ENCODE peak calls at places on chromosomes 5 and 9, in seven cellular contexts. M is body of pancreas, S is tibial artery, A is fibroblast of mammary gland, C is AG04450, Y is endothelial cell, D is IMR-90. U is an unnamed sample.

GRCh38 chr9:137470785-137471184 is 11.7 kb upstream of the NSMF start:
- DNase-seq in S (peak; percentile 39), D (no peak), C (no peak), M (no peak), Y (no peak), A (no peak), U (no peak)

GRCh38 chr5:138964547-138965174 is 89.5 kb upstream of the LRRTM2 start:
- DNase-seq in M (no peak), D (no peak), Y (no peak), S (peak; percentile 16), C (no peak), A (no peak), U (no peak)

GRCh38 chr5:74201334-74202081 is 439.0 kb downstream of the ENC1 start:
- DNase-seq in M (peak; percentile 68), A (peak; percentile 30), D (peak; percentile 51), Y (no peak), S (peak; percentile 69), C (no peak), U (no peak)

GRCh38 chr5:72268753-72269410 is 51.2 kb downstream of the MRPS27 start:
- DNase-seq in Y (peak; percentile 61), C (no peak), M (peak; percentile 54), S (no peak), D (peak; percentile 43), A (peak; percentile 52), U (no peak)

GRCh38 chr9:128124873-128125574 is 2.5 kb downstream of the PTGES2 start:
- DNase-seq in C (peak; percentile 15), M (peak; percentile 64), S (no peak), Y (peak; percentile 73), A (peak; percentile 66), D (peak; percentile 45), U (no peak)

GRCh38 chr5:139768802-139769465 is 26.7 kb upstream of the PSD2 start:
- DNase-seq in C (no peak), M (no peak), D (no peak), A (no peak), Y (no peak), S (no peak), U (no peak)

GRCh38 chr5:5953641-5954040 is 424.7 kb downstream of the MED10 start:
- DNase-seq in C (no peak), A (no peak), D (no peak), S (no peak), M (no peak), Y (no peak), U (no peak)

GRCh38 chr9:136052433-136052880 is 42.6 kb downstream of the NACC2 start:
- DNase-seq in M (peak; percentile 44), Y (no peak), D (no peak), A (no peak), S (peak; percentile 68), C (no peak), U (no peak)

GRCh38 chr5:179376701-179377420 is 31.6 kb upstream of the ADAMTS2 start:
- DNase-seq in S (no peak), A (no peak), Y (no peak), D (no peak), M (no peak), C (no peak), U (no peak)

GRCh38 chr5:163399923-163400322 is 37.5 kb upstream of the CCNG1 start:
- DNase-seq in C (no peak), M (no peak), D (no peak), S (no peak), A (no peak), Y (no peak), U (no peak)
- TF ChIP-seq CTCF in C (no peak), M (no peak), D (no peak), S (no peak), A (no peak), Y (no peak), U (no peak)

GRCh38 chr5:157523976-157524375 is 51.6 kb downstream of the ADAM19 start:
- DNase-seq in M (no peak), C (no peak), D (no peak), A (no peak), S (peak; percentile 74), Y (no peak), U (no peak)

GRCh38 chr5:157521704-157522029 is 53.9 kb downstream of the ADAM19 start:
- DNase-seq in M (no peak), C (no peak), S (no peak), D (no peak), A (no peak), Y (no peak), U (no peak)

GRCh38 chr5:157519579-157520253 is 55.9 kb downstream of the ADAM19 start:
- DNase-seq in M (no peak), D (no peak), A (no peak), Y (no peak), S (peak; percentile 23), C (no peak), U (no peak)

GRCh38 chr5:157518963-157519362 is 56.6 kb downstream of the ADAM19 start:
- DNase-seq in D (no peak), S (no peak), A (no peak), Y (no peak), C (no peak), M (no peak), U (no peak)

GRCh38 chr5:157520911-157521703 is 54.5 kb downstream of the ADAM19 start:
- DNase-seq in C (no peak), D (peak; percentile 76), S (peak; percentile 78), M (no peak), A (peak; percentile 73), Y (no peak), U (no peak)
- TF ChIP-seq CTCF in C (no peak), D (no peak), S (peak; percentile 29), M (no peak), A (peak; percentile 20), Y (no peak), U (no peak)

GRCh38 chr5:133421394-133421793 is 190.9 kb downstream of the FSTL4 start:
- DNase-seq in M (no peak), C (no peak), D (no peak), S (no peak), A (peak; percentile 10), Y (peak; percentile 72), U (no peak)
- TF ChIP-seq CTCF in M (no peak), C (peak; percentile 18), D (peak; percentile 21), S (no peak), A (peak; percentile 21), Y (peak; percentile 55), U (no peak)

GRCh38 chr9:72807765-72808445 is 144.9 kb downstream of the ALDH1A1 start:
- DNase-seq in M (no peak), S (no peak), Y (no peak), C (no peak), D (no peak), A (no peak), U (no peak)
- TF ChIP-seq CTCF in M (peak; percentile 5), S (no peak), Y (no peak), C (peak; percentile 52), D (peak; percentile 24), A (peak; percentile 30), U (no peak)

GRCh38 chr9:5430912-5431311 is 6.8 kb downstream of the PLGRKT start:
- DNase-seq in A (no peak), Y (no peak), C (no peak), M (no peak), D (no peak), S (no peak), U (no peak)

GRCh38 chr9:5427005-5427404 is 10.7 kb downstream of the PLGRKT start:
- DNase-seq in C (no peak), M (no peak), S (no peak), Y (no peak), A (no peak), D (no peak), U (no peak)

GRCh38 chr9:5429873-5430564 is 7.7 kb downstream of the PLGRKT start:
- DNase-seq in A (no peak), S (no peak), M (no peak), Y (no peak), D (no peak), C (no peak), U (no peak)

GRCh38 chr9:5428172-5428571 is 9.6 kb downstream of the PLGRKT start:
- DNase-seq in M (no peak), C (no peak), S (no peak), D (no peak), A (no peak), Y (no peak), U (no peak)

DNA sequence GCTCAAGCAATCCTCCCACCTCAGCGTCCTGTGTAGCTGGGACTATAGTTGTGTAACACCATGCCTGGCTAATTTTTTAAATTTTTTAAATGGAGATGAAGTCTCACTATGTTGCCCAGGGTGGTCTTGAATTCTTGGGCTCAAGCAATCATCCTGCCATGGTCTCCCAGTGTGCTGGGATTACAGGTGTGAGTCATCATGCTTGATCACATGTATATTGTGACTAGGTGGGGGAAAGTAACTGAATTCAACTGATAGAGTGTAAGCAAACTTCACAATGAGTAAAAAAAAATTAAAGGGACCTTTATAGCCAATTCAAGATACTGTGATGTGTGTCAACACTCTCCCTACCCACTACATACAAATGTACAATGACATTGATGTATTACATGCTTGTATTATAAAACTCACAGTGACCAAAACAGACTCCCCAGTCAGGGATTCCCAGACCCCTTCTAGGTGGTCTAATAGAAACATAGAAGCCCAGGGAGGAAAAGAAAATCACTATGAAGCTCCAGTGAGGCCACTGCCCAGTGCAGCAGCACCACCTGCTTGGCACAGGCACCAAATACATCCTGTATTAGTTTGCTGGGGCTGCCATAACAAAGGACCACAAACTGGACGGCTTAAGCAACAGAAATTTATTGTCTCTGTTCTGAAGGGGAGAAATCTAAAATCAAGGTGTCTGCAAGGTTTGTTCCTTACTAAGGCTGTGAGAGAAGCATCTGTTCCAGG is 8.8 kb downstream of the PLGRKT start:
- DNase-seq in A (peak; percentile 27), C (no peak), M (no peak), Y (no peak), D (no peak), S (no peak), U (no peak)
- TF ChIP-seq CTCF in A (no peak), C (no peak), M (no peak), Y (no peak), D (no peak), S (no peak), U (no peak)

DNA sequence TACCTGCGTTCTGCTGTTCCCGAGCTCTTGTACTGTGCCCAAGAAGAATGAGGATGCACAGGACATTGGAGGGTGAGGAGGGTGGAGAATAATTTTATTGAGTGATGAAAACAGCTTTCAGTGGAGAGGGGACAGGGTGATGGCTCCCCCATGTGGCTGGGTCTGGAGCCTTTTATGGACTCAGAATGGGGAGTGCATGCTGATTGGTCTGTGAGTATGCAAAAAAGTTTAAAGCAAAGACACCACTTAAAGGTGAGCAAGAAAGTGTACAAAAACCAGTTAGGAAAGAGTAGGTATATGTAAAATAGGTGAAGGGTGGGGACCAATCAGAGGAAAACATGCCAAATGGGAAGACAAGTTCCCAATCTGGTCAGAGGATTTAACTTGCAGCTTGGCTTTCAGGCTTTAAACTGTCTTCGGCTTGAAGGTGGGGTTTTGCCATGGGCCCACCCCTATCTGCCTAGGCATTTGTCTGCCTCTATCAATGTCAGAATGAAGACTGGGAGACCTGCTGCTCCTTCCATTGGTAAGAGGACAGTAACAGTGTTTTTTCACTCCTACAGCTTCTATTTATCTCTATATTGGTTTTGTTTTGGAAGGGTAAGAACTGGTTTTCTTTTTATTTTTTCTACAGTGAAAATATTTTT is 118.0 kb upstream of the RAI14 start:
- DNase-seq in M (peak; percentile 52), D (peak; percentile 31), S (no peak), Y (no peak), A (peak; percentile 48), C (no peak), U (no peak)
- TF ChIP-seq CTCF in M (peak; percentile 61), D (peak; percentile 57), S (peak; percentile 18), Y (peak; percentile 32), A (peak; percentile 47), C (peak; percentile 28), U (no peak)

U was measured in activated B cell treated with CpG ODN at 0.5 μM for 24 hours.